ENCODE peak calls at places on chromosomes 4 and X, in six cellular contexts. F is K562, O is SK-N-SH, B is A549, Z is HepG2, L is GM12878. N is an unnamed sample.

GRCh38 chrX:115448146-115448545 is 112.8 kb upstream of the PLS3 start:
- DNase-seq in O (no peak), L (no peak), Z (no peak), F (no peak), B (no peak), N (no peak)

GRCh38 chrX:102345916-102346315 is 93.9 kb downstream of the NXF2B start:
- DNase-seq in O (peak), B (peak), Z (peak), L (no peak), F (peak), N (peak)

GRCh38 chr4:104906274-104906673 is 240.4 kb upstream of the TET2 start:
- DNase-seq in B (no peak), O (no peak), Z (no peak), L (no peak), F (no peak), N (no peak)

GRCh38 chrX:108064001-108064400 is 19.1 kb downstream of the VSIG1 start:
- DNase-seq in Z (no peak), F (no peak), O (no peak), B (no peak), L (no peak), N (no peak)

GRCh38 chr4:106149911-106150310 is 166.1 kb downstream of the TBCK start:
- DNase-seq in O (no peak), B (no peak), F (no peak), L (no peak), Z (no peak), N (no peak)

GRCh38 chrX:101485212-101486064 is at the start of gene ARMCX4:
- DNase-seq in F (no peak), L (no peak), Z (no peak), O (peak), B (no peak), N (peak)

GRCh38 chr4:79913581-79913980 is 159.4 kb downstream of the ANTXR2 start:
- DNase-seq in F (no peak), L (no peak), O (no peak), B (no peak), Z (no peak), N (no peak)

GRCh38 chr4:89879201-89879600 is 15.5 kb upstream of the MMRN1 start:
- DNase-seq in Z (no peak), O (no peak), B (no peak), L (no peak), F (no peak), N (no peak)

GRCh38 chr4:26858947-26859401 is 1.7 kb upstream of the STIM2 start:
- DNase-seq in F (no peak), Z (no peak), L (no peak), B (no peak), O (no peak), N (no peak)

GRCh38 chrX:6226646-6227444 is 1.8 kb downstream of the NLGN4X start:
- DNase-seq in Z (no peak), F (no peak), L (no peak), O (peak), B (no peak), N (no peak)

GRCh38 chrX:153925739-153926593 is at the start of gene ARHGAP4:
- DNase-seq in F (peak), L (no peak), Z (no peak), B (no peak), O (no peak), N (no peak)

GRCh38 chrX:49947778-49948177 is 25.4 kb downstream of the CLCN5 start:
- DNase-seq in F (no peak), L (no peak), Z (no peak), B (no peak), O (no peak), N (no peak)

GRCh38 chrX:136747003-136747986 is 33.4 kb downstream of the ARHGEF6 start:
- DNase-seq in B (no peak), Z (no peak), L (no peak), F (no peak), O (no peak), N (no peak)

GRCh38 chr4:176377705-176378302 is 58.0 kb downstream of the SPCS3 start:
- DNase-seq in Z (no peak), F (no peak), B (no peak), O (peak), L (no peak), N (no peak)

GRCh38 chrX:133434197-133434820 is 19.0 kb upstream of the GPC4 start:
- DNase-seq in Z (no peak), L (no peak), B (no peak), F (no peak), O (no peak), N (no peak)

GRCh38 chr4:69523385-69524132 is 27.9 kb upstream of the UGT2B4 start:
- DNase-seq in Z (no peak), F (no peak), B (no peak), O (no peak), L (no peak), N (no peak)

GRCh38 chrX:100410083-100410590 is at the start of gene PCDH19:
- DNase-seq in B (peak), Z (no peak), L (no peak), O (peak), F (no peak), N (no peak)

GRCh38 chrX:115642895-115643530 is 82.0 kb downstream of the PLS3 start:
- DNase-seq in L (peak), F (peak), O (peak), B (peak), Z (peak), N (no peak)

GRCh38 chr4:147596976-147597375 is 20.2 kb upstream of the TMEM184C start:
- DNase-seq in F (no peak), L (no peak), B (no peak), O (no peak), Z (no peak), N (no peak)
- TF ChIP-seq CHD2 in F (no peak), L (no peak), B (no peak), O (no peak), Z (no peak), N (no peak)

DNA sequence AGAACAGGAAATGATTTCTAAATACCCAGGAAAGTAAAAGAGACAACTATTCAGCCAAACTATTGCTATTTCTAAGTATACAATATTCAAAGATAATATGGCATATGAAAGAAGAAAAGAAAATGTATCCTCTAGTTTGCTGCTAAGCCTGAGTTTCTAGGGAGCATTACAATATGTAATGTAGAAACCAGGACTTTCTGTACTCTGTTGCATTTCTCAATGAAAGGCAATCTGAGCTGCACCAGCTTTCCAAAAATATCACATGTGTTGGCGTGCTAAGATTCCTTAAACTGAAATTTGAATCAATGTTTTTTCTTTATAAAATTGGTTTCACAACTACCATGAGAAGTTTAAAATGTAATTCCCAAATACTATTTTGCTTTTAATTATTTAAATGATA is 129.6 kb downstream of the ANK2 start:
- DNase-seq in F (no peak), Z (no peak), B (no peak), L (no peak), O (no peak), N (no peak)
- TF ChIP-seq CHD2 in F (no peak), Z (no peak), B (no peak), L (no peak), O (no peak), N (no peak)

GRCh38 chr4:57077550-57078311 is 32.5 kb downstream of the IGFBP7 start:
- DNase-seq in B (no peak), L (no peak), O (no peak), Z (peak), F (no peak), N (no peak)
- TF ChIP-seq CHD2 in B (no peak), L (no peak), O (no peak), Z (no peak), F (no peak), N (no peak)

GRCh38 chr4:183658362-183659028 is 490 bp downstream of the RWDD4 start:
- DNase-seq in L (no peak), B (no peak), O (peak), F (peak), Z (peak), N (peak)
- TF ChIP-seq CHD2 in L (no peak), B (no peak), O (no peak), F (no peak), Z (no peak), N (no peak)

DNA sequence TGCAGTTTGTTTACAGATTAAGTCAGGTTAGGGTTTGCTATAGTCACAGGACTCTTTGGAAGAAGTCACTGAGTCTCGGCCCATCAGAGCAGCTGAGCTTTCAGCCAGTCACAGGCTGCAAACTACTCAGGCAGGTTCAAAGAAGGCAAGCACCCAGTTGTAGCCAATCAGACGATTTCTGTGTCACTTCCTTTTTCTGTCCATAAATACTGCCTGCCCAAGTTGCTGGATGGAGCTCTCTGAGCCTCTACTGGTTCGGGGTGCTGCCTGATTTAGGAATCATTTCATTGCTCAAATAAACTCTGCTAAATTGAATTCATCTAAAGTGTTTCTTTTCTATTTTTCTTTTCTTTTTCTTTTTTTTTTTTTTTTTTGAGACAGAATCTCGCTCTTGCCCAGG is 7.3 kb upstream of the SH3BP2 start:
- DNase-seq in O (no peak), F (peak), Z (no peak), B (no peak), L (peak), N (no peak)
- TF ChIP-seq CHD2 in O (no peak), F (no peak), Z (no peak), B (no peak), L (no peak), N (no peak)

GRCh38 chr4:859496-859895 is 33.6 kb upstream of the CPLX1 start:
- DNase-seq in F (no peak), B (no peak), L (no peak), O (no peak), Z (no peak), N (no peak)
- TF ChIP-seq CHD2 in F (no peak), B (no peak), L (no peak), O (no peak), Z (no peak), N (no peak)

N was measured in H1.